ENCODE peak calls at places on chromosomes 2 and 18, in seven cellular contexts. X, W, S, V, K, J and H are unnamed samples.

GRCh38 chr2:67565761-67566160 is 168.6 kb downstream of the ETAA1 start:
- DNase-seq in X (no peak), W (peak), S (no peak), V (no peak), K (peak), J (no peak), H (peak)

GRCh38 chr2:199490049-199490448 is 32.3 kb upstream of the SATB2 start:
- DNase-seq in X (no peak), W (no peak), S (no peak), V (no peak), K (no peak), J (no peak), H (no peak)

GRCh38 chr2:233209117-233209977 is 42.1 kb upstream of the ATG16L1 start:
- DNase-seq in X (peak), W (peak), S (no peak), V (peak), K (peak), J (peak), H (peak)

GRCh38 chr18:3649559-3650426 is 199.8 kb downstream of the TGIF1 start:
- DNase-seq in X (no peak), W (peak), S (peak), V (no peak), K (peak), J (peak), H (no peak)

GRCh38 chr2:236576053-236576452 is 6.4 kb downstream of the ACKR3 start:
- DNase-seq in X (peak), W (peak), S (no peak), V (no peak), K (no peak), J (no peak), H (peak)

GRCh38 chr2:126831234-126832005 is 67.3 kb upstream of the TEX51 start:
- DNase-seq in X (no peak), W (no peak), S (no peak), V (no peak), K (no peak), J (no peak), H (peak)

GRCh38 chr2:181123798-181124217 is 143.4 kb downstream of the UBE2E3 start:
- DNase-seq in X (no peak), W (no peak), S (no peak), V (no peak), K (peak), J (no peak), H (peak)

GRCh38 chr18:35201502-35201901 is 39.3 kb upstream of the ZNF397 start:
- DNase-seq in X (no peak), W (no peak), S (no peak), V (no peak), K (no peak), J (no peak), H (no peak)

GRCh38 chr2:59726226-59726800 is 827.1 kb downstream of the BCL11A start:
- DNase-seq in X (peak), W (no peak), S (no peak), V (no peak), K (no peak), J (no peak), H (no peak)

GRCh38 chr2:32135409-32135808 is 30.3 kb upstream of the SLC30A6 start:
- DNase-seq in X (no peak), W (peak), S (peak), V (peak), K (peak), J (peak), H (peak)

GRCh38 chr2:105768961-105769452 is 24.3 kb downstream of the NCK2 start:
- DNase-seq in X (peak), W (peak), S (no peak), V (no peak), K (peak), J (no peak), H (no peak)

GRCh38 chr2:124985210-124985760 is 960.2 kb downstream of the CNTNAP5 start:
- DNase-seq in X (no peak), W (no peak), S (no peak), V (no peak), K (no peak), J (no peak), H (no peak)

GRCh38 chr18:45920367-45920766 is 46.8 kb downstream of the EPG5 start:
- DNase-seq in X (no peak), W (peak), S (no peak), V (no peak), K (peak), J (no peak), H (peak)

GRCh38 chr18:79682896-79683625 is 3.5 kb downstream of the CTDP1 start:
- DNase-seq in X (no peak), W (no peak), S (no peak), V (no peak), K (no peak), J (no peak), H (no peak)

GRCh38 chr18:8965398-8965797 is 137.1 kb upstream of the NDUFV2 start:
- DNase-seq in X (no peak), W (no peak), S (no peak), V (no peak), K (no peak), J (no peak), H (no peak)

GRCh38 chr2:7627587-7627986 is 710.4 kb downstream of the RNF144A start:
- DNase-seq in X (no peak), W (peak), S (no peak), V (no peak), K (peak), J (no peak), H (no peak)

GRCh38 chr2:236673823-236674185 is 104.2 kb downstream of the ACKR3 start:
- DNase-seq in X (no peak), W (no peak), S (no peak), V (no peak), K (no peak), J (no peak), H (no peak)

GRCh38 chr2:88117976-88118375 is 9.9 kb downstream of the FABP1 start:
- DNase-seq in X (no peak), W (no peak), S (no peak), V (no peak), K (no peak), J (no peak), H (no peak)

GRCh38 chr2:24409700-24410556 is 49.6 kb upstream of the ITSN2 start:
- DNase-seq in X (peak), W (peak), S (peak), V (peak), K (peak), J (peak), H (peak)

GRCh38 chr18:50268022-50268747 is 1.9 kb upstream of the CFAP53 start:
- DNase-seq in X (peak), W (peak), S (no peak), V (no peak), K (peak), J (no peak), H (peak)

GRCh38 chr2:128511731-128512663 is 193.3 kb upstream of the HS6ST1 start:
- DNase-seq in X (no peak), W (no peak), S (no peak), V (no peak), K (no peak), J (no peak), H (no peak)

GRCh38 chr2:204948364-204948763 is 403.1 kb downstream of the PARD3B start:
- DNase-seq in X (no peak), W (no peak), S (no peak), V (no peak), K (no peak), J (no peak), H (no peak)

GRCh38 chr18:10406172-10406663 is 48.2 kb upstream of the APCDD1 start:
- DNase-seq in X (peak), W (no peak), S (no peak), V (no peak), K (no peak), J (no peak), H (peak)

GRCh38 chr2:85468704-85469349 is 50.3 kb downstream of the SH2D6 start:
- DNase-seq in X (peak), W (peak), S (peak), V (peak), K (peak), J (peak), H (peak)

GRCh38 chr2:238233625-238234024 is 6.2 kb downstream of the HES6 start:
- DNase-seq in X (no peak), W (no peak), S (no peak), V (no peak), K (no peak), J (no peak), H (no peak)

GRCh38 chr2:233802132-233802815 is 24.1 kb downstream of the MROH2A start:
- DNase-seq in X (no peak), W (no peak), S (no peak), V (no peak), K (no peak), J (no peak), H (no peak)

GRCh38 chr2:60350791-60351190 is 202.7 kb downstream of the BCL11A start:
- DNase-seq in X (no peak), W (no peak), S (no peak), V (no peak), K (no peak), J (no peak), H (no peak)

GRCh38 chr18:50469380-50469781 is 90.5 kb upstream of the MAPK4 start:
- DNase-seq in X (no peak), W (no peak), S (no peak), V (no peak), K (no peak), J (no peak), H (no peak)

GRCh38 chr18:32019251-32019943 is 772 bp downstream of the RNF125 start:
- DNase-seq in X (peak), W (peak), S (peak), V (peak), K (peak), J (peak), H (no peak)

GRCh38 chr2:187554704-187555082 is 458 bp upstream of the TFPI start:
- DNase-seq in X (no peak), W (no peak), S (peak), V (no peak), K (no peak), J (no peak), H (no peak)

GRCh38 chr2:189862751-189863150 is 78.5 kb downstream of the PMS1 start:
- DNase-seq in X (no peak), W (no peak), S (no peak), V (no peak), K (peak), J (no peak), H (no peak)

GRCh38 chr18:5943514-5943913 is 48.2 kb upstream of the TMEM200C start:
- DNase-seq in X (no peak), W (no peak), S (no peak), V (no peak), K (no peak), J (no peak), H (no peak)

DNA sequence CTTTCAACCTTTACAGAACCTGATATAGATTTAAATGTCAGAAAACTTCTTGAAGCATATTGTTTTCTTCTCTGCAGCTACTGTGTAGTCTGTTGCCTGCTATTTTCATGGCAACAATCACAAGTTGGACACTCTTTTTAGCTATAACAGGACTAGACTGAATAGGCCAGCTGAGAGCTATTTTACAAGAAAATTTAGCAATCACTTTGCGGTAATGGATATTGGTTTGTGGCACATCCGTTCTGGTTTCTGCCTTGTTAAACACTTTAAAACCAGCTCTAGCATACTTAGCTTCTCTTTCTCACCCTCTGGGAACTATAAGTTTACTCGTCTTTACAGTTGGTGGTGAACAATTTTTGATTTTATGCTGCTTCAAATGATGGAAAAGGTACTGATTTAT is 125.7 kb downstream of the MAP2 start:
- DNase-seq in X (no peak), W (no peak), S (no peak), V (no peak), K (no peak), J (no peak), H (no peak)
- H3K27ac ChIP-seq in X (no peak), W (no peak), S (no peak), V (no peak), K (no peak), J (no peak), H (no peak)

DNA sequence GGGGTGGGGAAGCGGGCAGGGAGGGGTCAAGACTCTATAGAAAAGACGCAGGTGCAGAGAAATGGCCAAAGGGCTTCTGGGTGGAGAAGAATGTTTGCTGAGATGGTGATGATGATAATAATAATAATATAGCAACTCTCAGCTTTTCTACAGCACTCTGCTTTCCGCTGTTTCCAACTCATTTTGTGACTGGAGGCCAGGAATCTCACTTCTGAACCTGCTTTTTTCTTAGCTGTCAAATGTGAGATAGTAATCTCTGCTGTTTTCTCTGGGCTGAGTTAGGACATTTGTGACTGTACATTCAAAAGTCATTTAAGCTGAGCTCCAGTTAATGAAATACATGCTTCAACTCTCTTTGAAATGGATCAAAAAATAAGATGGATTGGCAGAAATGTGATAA is 58.4 kb downstream of the TNS1 start:
- DNase-seq in X (no peak), W (no peak), S (no peak), V (no peak), K (no peak), J (no peak), H (no peak)
- H3K4me3 ChIP-seq in X (no peak), W (peak), S (no peak), V (no peak), K (no peak), J (peak), H (no peak)

GRCh38 chr2:138780451-138780880 is 276 bp upstream of the NXPH2 start:
- DNase-seq in X (peak), W (no peak), S (no peak), V (no peak), K (no peak), J (no peak), H (no peak)

GRCh38 chr2:138777996-138778395 is 2.2 kb downstream of the NXPH2 start:
- DNase-seq in X (peak), W (no peak), S (no peak), V (no peak), K (peak), J (peak), H (peak)

GRCh38 chr2:138779451-138780440 is at the start of gene NXPH2:
- DNase-seq in X (peak), W (peak), S (no peak), V (no peak), K (no peak), J (no peak), H (no peak)

GRCh38 chr2:138782378-138782777 is 2.2 kb upstream of the NXPH2 start:
- DNase-seq in X (no peak), W (no peak), S (no peak), V (no peak), K (no peak), J (no peak), H (no peak)

DNA sequence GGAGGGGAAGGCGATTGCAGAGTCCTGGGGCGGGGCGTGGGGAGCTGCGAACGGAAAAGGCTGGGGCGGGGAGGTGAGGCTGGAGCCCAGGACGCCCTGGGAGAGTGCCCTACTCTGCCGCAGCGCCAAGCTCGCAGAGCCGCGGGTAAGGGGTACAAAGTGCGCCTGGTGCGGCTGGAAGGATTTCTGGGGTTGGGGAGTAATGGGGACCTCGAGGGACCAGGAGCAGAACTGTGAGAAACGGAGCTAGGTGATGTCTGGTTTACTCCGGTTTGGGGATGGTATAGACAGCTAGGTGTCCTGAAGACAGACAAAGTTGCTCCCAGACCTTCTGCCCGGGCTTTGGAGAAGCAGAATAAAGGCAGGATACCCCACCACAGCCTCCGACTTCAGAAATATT is 718 bp upstream of the NXPH2 start:
- DNase-seq in X (no peak), W (no peak), S (no peak), V (no peak), K (no peak), J (no peak), H (no peak)
- TF ChIP-seq EZH2 in X (peak), W (no peak), S (no peak), V (no peak), K (peak), J (peak), H (no peak)

GRCh38 chr18:73006331-73006730 is 138.5 kb upstream of the NETO1 start:
- DNase-seq in X (no peak), W (no peak), S (no peak), V (no peak), K (peak), J (no peak), H (no peak)

GRCh38 chr18:73004260-73004659 is 136.5 kb upstream of the NETO1 start:
- DNase-seq in X (no peak), W (no peak), S (no peak), V (no peak), K (no peak), J (peak), H (no peak)

GRCh38 chr18:73007935-73008308 is 140.1 kb upstream of the NETO1 start:
- DNase-seq in X (no peak), W (no peak), S (no peak), V (no peak), K (no peak), J (no peak), H (no peak)

DNA sequence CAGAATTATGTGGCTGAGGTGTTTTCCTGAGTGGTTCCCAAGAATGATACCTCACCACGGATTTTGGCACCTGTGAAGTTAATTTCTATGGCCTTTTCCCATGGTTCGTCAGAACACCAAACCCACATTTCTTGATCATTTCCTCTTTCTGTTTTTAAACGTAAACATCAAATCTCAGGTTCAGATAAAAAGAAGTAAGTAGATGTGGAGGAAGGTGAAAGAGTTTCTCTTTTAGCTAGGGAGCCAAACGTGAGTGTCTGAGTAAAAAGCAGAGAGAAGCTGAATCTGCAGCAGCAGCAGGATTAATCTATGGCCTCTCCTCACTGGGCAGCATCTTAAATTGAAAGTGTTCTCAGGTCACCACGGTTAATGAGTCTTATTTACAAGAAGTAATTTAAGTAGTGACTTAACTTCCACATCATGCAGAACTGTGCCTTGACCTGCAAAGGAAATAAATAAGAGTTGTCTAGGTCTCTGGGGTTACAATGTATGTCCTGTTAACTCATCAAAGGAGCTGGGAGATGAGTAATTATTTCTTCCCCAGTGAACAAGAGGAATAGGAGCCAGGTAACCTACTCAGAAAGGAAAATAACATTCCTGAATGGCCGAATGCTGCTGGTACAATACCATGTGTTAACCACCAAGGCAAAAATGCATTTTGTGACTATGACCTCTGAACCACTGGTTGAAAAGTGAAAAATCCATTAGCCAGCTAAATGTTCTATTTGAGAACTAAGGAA is 139.6 kb upstream of the NETO1 start:
- DNase-seq in X (peak), W (no peak), S (no peak), V (no peak), K (peak), J (no peak), H (no peak)
- H3K27ac ChIP-seq in X (no peak), W (no peak), S (no peak), V (no peak), K (no peak), J (no peak), H (no peak)

DNA sequence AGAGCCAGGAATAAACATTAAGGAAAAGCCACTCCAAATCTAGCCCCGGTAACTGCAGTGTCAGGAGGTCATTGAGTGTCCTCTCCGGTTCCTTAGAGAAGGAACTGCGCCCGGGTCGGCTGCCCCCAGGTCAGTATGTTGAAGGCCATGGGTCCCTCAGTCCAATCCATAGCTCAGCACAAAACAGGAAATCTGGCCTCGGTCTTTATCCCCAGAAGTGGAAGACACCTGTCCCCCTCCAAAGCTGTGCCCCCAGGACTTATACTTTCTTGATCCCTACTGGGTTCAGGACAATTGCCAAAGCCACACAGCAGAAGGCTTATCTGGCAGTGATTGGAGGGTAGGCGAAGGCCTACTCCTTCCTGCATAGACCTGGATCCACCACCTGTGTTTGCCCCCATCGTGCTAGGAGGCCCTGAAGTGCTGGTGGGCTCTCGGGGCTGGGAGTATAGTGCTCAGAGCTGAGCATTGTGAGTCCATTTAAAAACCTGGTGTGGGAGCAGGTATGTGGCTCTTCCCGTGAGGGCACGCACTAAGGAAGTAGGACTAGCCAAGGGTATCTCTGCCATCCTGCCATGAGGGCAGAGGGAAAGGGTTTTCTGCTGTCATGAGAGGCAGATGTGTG is 178.6 kb downstream of the SEPTIN10 start:
- DNase-seq in X (no peak), W (no peak), S (no peak), V (no peak), K (no peak), J (no peak), H (no peak)
- H3K4me3 ChIP-seq in X (no peak), W (no peak), S (no peak), V (no peak), K (no peak), J (no peak), H (no peak)